ENCODE peak calls at places on chromosome 16, in five cellular contexts. X, E, K, O and Z are unnamed samples.

GRCh38 chr16:54434859-54435258 is 148.3 kb upstream of the IRX3 start:
- DNase-seq in X (no peak), E (no peak), K (no peak), O (no peak), Z (no peak)

GRCh38 chr16:12553191-12553590 is 250.5 kb downstream of the CPPED1 start:
- DNase-seq in X (no peak), E (no peak), K (no peak), O (no peak), Z (no peak)

GRCh38 chr16:28918698-28919097 is 6.3 kb downstream of the RABEP2 start:
- DNase-seq in X (no peak), E (no peak), K (no peak), O (no peak), Z (no peak)

GRCh38 chr16:9541723-9542122 is 450.3 kb downstream of the HAPSTR1 start:
- DNase-seq in X (no peak), E (no peak), K (no peak), O (no peak), Z (no peak)

GRCh38 chr16:61862756-61863155 is 173.5 kb downstream of the CDH8 start:
- DNase-seq in X (no peak), E (no peak), K (no peak), O (no peak), Z (no peak)

GRCh38 chr16:6019490-6019991 is 921.9 kb upstream of the EEF2KMT start:
- DNase-seq in X (no peak), E (no peak), K (no peak), O (no peak), Z (no peak)

GRCh38 chr16:17225551-17225950 is 245.2 kb downstream of the XYLT1 start:
- DNase-seq in X (no peak), E (no peak), K (no peak), O (no peak), Z (no peak)

GRCh38 chr16:88650749-88651275 is at the start of gene CYBA:
- DNase-seq in X (peak), E (peak), K (peak), O (peak), Z (no peak)

GRCh38 chr16:57533618-57534336 is 2.6 kb downstream of the CCDC102A start:
- DNase-seq in X (peak), E (peak), K (no peak), O (no peak), Z (peak)

GRCh38 chr16:19524866-19525723 is 1.4 kb downstream of the CCP110 start:
- DNase-seq in X (peak), E (no peak), K (no peak), O (no peak), Z (no peak)

GRCh38 chr16:28264656-28265055 is 27.7 kb upstream of the SBK1 start:
- DNase-seq in X (peak), E (peak), K (peak), O (no peak), Z (peak)

GRCh38 chr16:9013508-9013864 is 49.8 kb upstream of the USP7 start:
- DNase-seq in X (no peak), E (no peak), K (no peak), O (no peak), Z (no peak)

GRCh38 chr16:71368958-71369357 is 10.4 kb downstream of the CALB2 start:
- DNase-seq in X (no peak), E (no peak), K (no peak), O (no peak), Z (no peak)

DNA sequence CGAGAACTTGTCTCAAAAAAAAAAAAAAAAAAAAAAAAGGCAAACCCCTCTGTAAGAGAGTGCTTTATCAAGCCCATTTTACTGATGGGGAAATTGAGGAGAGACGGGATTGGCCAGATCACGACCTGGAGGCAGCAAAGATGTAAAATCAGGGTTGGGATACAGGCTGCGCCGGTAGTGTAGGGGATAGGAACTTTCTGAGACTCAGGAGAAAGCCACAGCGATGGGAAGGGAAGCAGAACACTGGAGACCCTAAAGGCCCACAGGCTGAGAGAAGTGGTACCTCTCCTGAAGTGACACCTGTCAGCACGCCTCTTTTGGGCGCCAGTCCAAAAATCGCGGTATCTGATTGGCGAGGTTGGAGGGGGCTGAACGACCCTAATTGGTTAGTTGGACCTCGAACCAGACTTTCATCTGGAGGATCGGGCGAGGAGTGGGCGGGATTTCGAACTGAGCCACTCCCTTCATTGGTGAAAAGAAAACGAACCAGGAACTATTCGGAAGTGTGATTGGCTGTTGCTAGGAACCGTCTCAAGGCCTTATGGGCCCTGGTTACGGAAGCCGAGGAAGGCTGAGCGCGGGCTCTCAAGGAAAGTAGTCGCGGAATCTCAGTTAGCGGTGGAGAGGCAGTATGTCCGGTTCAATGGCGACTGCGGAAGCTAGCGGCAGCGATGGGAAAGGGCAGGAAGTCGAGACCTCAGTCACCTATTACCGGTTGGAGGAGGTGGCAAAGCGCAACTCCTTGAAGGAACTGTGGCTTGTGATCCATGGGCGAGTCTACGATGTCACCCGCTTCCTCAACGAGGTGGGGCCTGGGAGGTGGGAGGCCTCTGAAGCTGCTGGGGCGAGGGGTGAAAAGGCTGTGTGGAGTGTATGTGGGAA is at the start of gene CYB5B:
- DNase-seq in X (peak), E (peak), K (peak), O (peak), Z (peak)
- TF ChIP-seq POLR2A in X (peak), E (peak), K (peak), O (peak), Z (peak)

DNA sequence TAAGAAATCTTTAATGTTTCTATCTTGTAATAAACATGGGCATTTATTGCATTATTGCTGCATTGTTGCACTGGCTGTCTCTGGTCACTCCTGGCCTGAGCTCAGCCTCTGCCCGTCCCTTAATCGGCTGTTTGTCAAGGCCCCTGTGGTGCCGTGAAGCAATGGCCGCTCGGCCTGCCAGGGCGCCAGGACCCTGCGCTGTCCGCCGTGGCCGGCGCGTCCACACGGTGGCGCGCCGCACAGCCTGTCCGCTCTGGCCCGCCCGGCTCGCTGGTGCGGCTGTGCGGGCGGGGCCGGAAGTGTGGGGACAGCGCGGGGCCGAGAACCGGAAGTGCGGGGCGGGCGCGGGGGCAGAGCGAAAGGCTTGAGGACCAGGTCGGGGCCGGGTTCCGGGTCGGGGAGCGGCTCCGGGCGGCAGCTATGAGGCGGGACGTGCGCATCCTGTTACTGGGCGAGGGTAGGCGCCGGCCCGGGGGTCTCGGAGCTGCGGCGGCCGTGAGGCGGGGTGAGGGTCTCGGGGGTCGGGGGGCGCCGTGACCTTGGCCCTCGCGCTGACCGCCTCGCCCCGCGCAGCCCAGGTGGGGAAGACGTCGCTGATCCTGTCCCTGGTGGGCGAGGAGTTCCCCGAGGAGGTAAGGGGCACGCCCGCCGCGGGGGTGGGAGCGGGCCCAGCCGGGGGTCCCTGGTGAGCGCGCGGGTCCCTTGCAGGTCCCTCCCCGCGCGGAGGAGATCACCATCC is at the start of gene RHOT2:
- DNase-seq in X (peak), E (peak), K (peak), O (peak), Z (peak)
- H3K4me3 ChIP-seq in X (peak), E (peak), K (peak), O (peak), Z (peak)

DNA sequence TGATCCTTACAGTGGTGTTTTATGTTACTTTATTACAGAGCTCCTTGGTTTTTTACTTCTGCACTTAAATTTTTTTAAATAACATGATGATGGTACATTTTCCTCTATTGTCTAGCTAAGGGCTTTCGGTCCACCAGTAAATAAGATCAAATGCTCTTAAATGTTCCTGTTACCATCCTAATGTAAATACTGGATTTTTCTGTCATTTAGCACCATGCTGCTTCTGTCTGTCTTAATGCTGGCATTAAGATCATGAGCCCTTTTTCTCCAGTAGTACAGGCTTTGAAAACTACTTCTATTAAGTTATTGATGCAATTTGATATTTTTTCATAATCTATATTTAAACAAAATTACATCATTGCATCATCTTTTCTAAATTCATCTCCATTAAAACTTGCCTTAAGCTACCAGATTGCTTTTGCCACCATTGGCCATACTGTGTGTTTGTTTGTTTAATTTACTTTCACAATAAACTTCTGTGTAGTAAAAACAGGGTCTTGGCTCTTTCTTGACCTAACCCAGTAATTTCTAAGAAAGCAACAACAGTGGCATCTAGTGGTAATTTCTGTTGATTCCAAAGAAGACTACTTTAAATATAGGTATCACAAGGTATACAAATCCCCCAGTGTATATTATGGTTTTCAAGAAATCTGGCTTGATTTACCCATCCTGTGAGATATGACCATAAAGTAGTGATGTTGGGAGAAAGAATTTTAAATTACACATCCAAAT is 9.0 kb upstream of the PHAF1 start:
- DNase-seq in X (peak), E (no peak), K (peak), O (no peak), Z (no peak)
- TF ChIP-seq POLR2A in X (no peak), E (no peak), K (no peak), O (no peak), Z (no peak)

DNA sequence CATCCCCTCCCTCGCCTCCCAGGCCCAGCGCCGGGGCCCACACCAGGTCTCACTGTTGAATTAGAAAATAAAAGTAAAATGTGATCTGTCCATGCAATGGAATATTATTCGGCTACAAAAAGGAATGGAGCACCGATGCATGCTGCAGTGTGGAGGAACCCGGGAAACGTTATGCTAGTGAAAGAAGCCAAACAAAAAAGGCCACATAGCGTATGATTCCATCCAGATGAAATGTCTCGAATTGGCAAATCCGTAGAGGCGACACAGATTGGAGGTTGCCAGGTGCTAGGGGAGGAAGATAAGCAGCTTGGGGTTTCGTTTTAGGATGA is 972 bp upstream of the ADCY9 start:
- DNase-seq in X (no peak), E (no peak), K (no peak), O (no peak), Z (no peak)
- H3K4me3 ChIP-seq in X (peak), E (peak), K (peak), O (peak), Z (peak)

GRCh38 chr16:77385481-77385880 is 49.4 kb downstream of the ADAMTS18 start:
- DNase-seq in X (no peak), E (no peak), K (no peak), O (no peak), Z (no peak)
- TF ChIP-seq POLR2A in X (no peak), E (no peak), K (no peak), O (no peak), Z (no peak)

GRCh38 chr16:77432264-77432663 is 2.6 kb downstream of the ADAMTS18 start:
- DNase-seq in X (no peak), E (no peak), K (no peak), O (no peak), Z (no peak)

GRCh38 chr16:77434022-77434364 is 841 bp downstream of the ADAMTS18 start:
- DNase-seq in X (no peak), E (no peak), K (no peak), O (no peak), Z (no peak)

GRCh38 chr16:77433146-77433545 is 1.7 kb downstream of the ADAMTS18 start:
- DNase-seq in X (no peak), E (no peak), K (no peak), O (no peak), Z (no peak)

GRCh38 chr16:77435240-77435819 is 496 bp upstream of the ADAMTS18 start:
- DNase-seq in X (no peak), E (no peak), K (no peak), O (no peak), Z (no peak)

GRCh38 chr16:77434365-77435239 is at the start of gene ADAMTS18:
- DNase-seq in X (no peak), E (no peak), K (no peak), O (no peak), Z (no peak)
- H3K4me3 ChIP-seq in X (no peak), E (no peak), K (peak), O (no peak), Z (peak)

DNA sequence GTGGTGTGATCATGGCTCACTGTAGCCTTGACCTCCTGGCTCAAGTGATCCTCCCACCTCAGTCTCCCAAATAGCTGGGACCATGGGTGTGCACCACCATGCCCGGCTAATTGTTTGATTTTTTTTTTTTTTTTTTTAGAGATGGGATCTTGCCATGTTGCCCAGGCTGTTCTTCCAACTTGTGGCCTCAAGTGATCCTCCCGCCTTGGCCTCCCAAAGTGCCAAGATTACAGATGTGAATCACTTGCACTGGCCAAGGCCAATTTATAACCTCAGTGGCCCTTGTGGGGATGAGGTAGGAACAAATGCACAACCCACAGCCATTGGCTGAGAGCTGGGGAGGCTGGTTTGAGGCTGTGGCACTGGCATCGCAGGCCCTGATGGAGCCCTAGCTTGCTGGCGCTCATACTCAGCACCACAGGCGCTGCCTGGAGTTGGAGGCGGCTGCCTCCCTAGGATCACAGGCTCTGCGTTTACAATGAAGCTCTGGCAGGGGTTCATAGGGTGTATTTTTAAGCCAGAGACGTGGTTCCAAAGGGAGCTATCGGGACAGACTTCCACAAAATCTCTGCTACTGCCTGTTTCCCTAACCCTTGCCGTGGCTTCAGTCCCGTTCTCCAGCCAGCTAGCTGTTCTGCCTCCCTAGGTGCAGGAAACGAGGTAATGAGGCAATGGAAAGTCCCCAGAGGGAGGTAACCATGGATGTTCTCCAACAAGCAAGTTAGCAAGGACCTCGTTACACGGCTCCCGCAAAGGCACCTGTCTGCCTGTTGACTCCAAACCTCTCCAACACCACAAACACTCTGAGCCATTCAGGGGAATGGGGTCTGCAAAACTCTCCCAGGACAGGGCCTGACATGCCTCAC is 2.9 kb downstream of the ABCA3 start:
- DNase-seq in X (no peak), E (no peak), K (no peak), O (no peak), Z (no peak)
- TF ChIP-seq POLR2A in X (no peak), E (no peak), K (no peak), O (no peak), Z (no peak)